ENCODE peak calls at places on chromosomes 7 and 10, in five cellular contexts. U is cardiac fibroblast, T is Calu3, P is smooth muscle cell of the brain vasculature, Y is astrocyte of the cerebellum. R is an unnamed sample.

GRCh38 chr10:77463967-77464745 is 173.5 kb downstream of the KCNMA1 start:
- DNase-seq in U (peak), T (no peak), P (no peak), Y (no peak), R (no peak)

GRCh38 chr7:73611017-73611555 is 13.2 kb downstream of the MLXIPL start:
- DNase-seq in U (no peak), T (no peak), P (no peak), Y (no peak), R (no peak)

GRCh38 chr7:42831051-42831952 is 80.6 kb downstream of the C7orf25 start:
- DNase-seq in U (peak), T (peak), P (no peak), Y (peak), R (no peak)

GRCh38 chr10:37549054-37549453 is 308.4 kb downstream of the ZNF248 start:
- DNase-seq in U (no peak), T (no peak), P (no peak), Y (no peak), R (no peak)

GRCh38 chr10:71799785-71800453 is 26.6 kb upstream of the VSIR start:
- DNase-seq in U (no peak), T (peak), P (no peak), Y (no peak), R (no peak)

GRCh38 chr10:61124748-61125147 is 180.8 kb upstream of the RHOBTB1 start:
- DNase-seq in U (no peak), T (no peak), P (no peak), Y (no peak), R (no peak)

GRCh38 chr7:7639847-7640220 is 718 bp upstream of the UMAD1 start:
- DNase-seq in U (peak), T (peak), P (no peak), Y (no peak), R (no peak)

GRCh38 chr7:70586822-70587221 is 545.1 kb upstream of the GALNT17 start:
- DNase-seq in U (no peak), T (no peak), P (no peak), Y (no peak), R (no peak)

GRCh38 chr7:118844748-118845147 is 620.2 kb downstream of the ANKRD7 start:
- DNase-seq in U (no peak), T (peak), P (no peak), Y (no peak), R (no peak)

GRCh38 chr10:130336612-130337304 is 200.6 kb downstream of the GLRX3 start:
- DNase-seq in U (no peak), T (no peak), P (no peak), Y (no peak), R (no peak)

GRCh38 chr10:97651773-97652172 is 11.3 kb downstream of the PI4K2A start:
- DNase-seq in U (no peak), T (no peak), P (no peak), Y (no peak), R (no peak)

GRCh38 chr10:46319383-46319782 is 32.6 kb downstream of the ANTXRL start:
- DNase-seq in U (no peak), T (no peak), P (no peak), Y (no peak), R (no peak)

GRCh38 chr10:58701398-58702135 is 188.9 kb downstream of the BICC1 start:
- DNase-seq in U (peak), T (no peak), P (no peak), Y (peak), R (no peak)

GRCh38 chr10:123289432-123289831 is 135.2 kb downstream of the BUB3 start:
- DNase-seq in U (no peak), T (no peak), P (no peak), Y (no peak), R (no peak)

GRCh38 chr7:27096756-27097514 is 1.1 kb upstream of the HOXA1 start:
- DNase-seq in U (no peak), T (no peak), P (no peak), Y (no peak), R (peak)

GRCh38 chr10:128520191-128520815 is 394.1 kb upstream of the MKI67 start:
- DNase-seq in U (no peak), T (no peak), P (no peak), Y (no peak), R (no peak)

GRCh38 chr10:16843252-16843870 is 26.1 kb upstream of the RSU1 start:
- DNase-seq in U (peak), T (peak), P (no peak), Y (peak), R (no peak)

GRCh38 chr10:85967594-85967993 is 399.0 kb downstream of the GRID1 start:
- DNase-seq in U (peak), T (no peak), P (no peak), Y (no peak), R (no peak)

GRCh38 chr10:15172306-15172840 is 3.9 kb upstream of the NMT2 start:
- DNase-seq in U (no peak), T (no peak), P (no peak), Y (no peak), R (no peak)

GRCh38 chr7:24948739-24949138 is 31.2 kb downstream of the OSBPL3 start:
- DNase-seq in U (peak), T (no peak), P (no peak), Y (no peak), R (no peak)

GRCh38 chr10:42998481-42999384 is 78.1 kb upstream of the RET start:
- DNase-seq in U (no peak), T (no peak), P (no peak), Y (no peak), R (no peak)

GRCh38 chr7:41733063-41733398 is 30.1 kb upstream of the INHBA start:
- DNase-seq in U (peak), T (no peak), P (no peak), Y (no peak), R (no peak)

GRCh38 chr7:112112822-112113255 is 93.4 kb downstream of the DOCK4 start:
- DNase-seq in U (peak), T (no peak), P (no peak), Y (peak), R (no peak)

GRCh38 chr10:98235876-98236275 is 32.1 kb downstream of the LOXL4 start:
- DNase-seq in U (peak), T (no peak), P (no peak), Y (no peak), R (no peak)

GRCh38 chr10:96089116-96089515 is 41.0 kb upstream of the ZNF518A start:
- DNase-seq in U (no peak), T (no peak), P (no peak), Y (no peak), R (no peak)

GRCh38 chr10:125102216-125102615 is 58.1 kb downstream of the CTBP2 start:
- DNase-seq in U (peak), T (peak), P (no peak), Y (no peak), R (peak)

GRCh38 chr10:43781480-43782361 is 133.0 kb upstream of the ZNF32 start:
- DNase-seq in U (no peak), T (no peak), P (no peak), Y (no peak), R (no peak)

GRCh38 chr10:91036807-91037405 is 116.0 kb upstream of the ANKRD1 start:
- DNase-seq in U (peak), T (no peak), P (no peak), Y (peak), R (no peak)

GRCh38 chr7:103729026-103729425 is 260.4 kb downstream of the RELN start:
- DNase-seq in U (no peak), T (no peak), P (no peak), Y (peak), R (no peak)

GRCh38 chr10:44946201-44946600 is 13.4 kb upstream of the RASSF4 start:
- DNase-seq in U (peak), T (no peak), P (no peak), Y (no peak), R (no peak)

GRCh38 chr7:83301416-83301815 is 138.7 kb upstream of the PCLO start:
- DNase-seq in U (peak), T (no peak), P (peak), Y (no peak), R (no peak)

GRCh38 chr7:134632937-134633540 is 13.6 kb upstream of the BPGM start:
- DNase-seq in U (peak), T (peak), P (no peak), Y (no peak), R (no peak)

GRCh38 chr7:158973440-158973839 is 117.1 kb downstream of the DYNC2I1 start:
- DNase-seq in U (no peak), T (peak), P (no peak), Y (no peak), R (no peak)

GRCh38 chr10:122132882-122133634 is 138.0 kb upstream of the BTBD16 start:
- DNase-seq in U (no peak), T (no peak), P (no peak), Y (no peak), R (no peak)

GRCh38 chr10:35533565-35533964 is 71.6 kb upstream of the GJD4 start:
- DNase-seq in U (peak), T (no peak), P (no peak), Y (no peak), R (no peak)